ENCODE peak calls at places on chromosomes 3 and 15, in four cellular contexts. W, X, M and T are unnamed samples.

GRCh38 chr3:187193181-187193580 is 4.1 kb upstream of the RTP1 start:
- DNase-seq in W (no peak), X (no peak), M (no peak), T (no peak)

GRCh38 chr15:101273534-101273933 is 3.8 kb downstream of the SELENOS start:
- DNase-seq in W (no peak), X (no peak), M (no peak), T (no peak)

GRCh38 chr3:128548426-128549282 is 55.7 kb upstream of the GATA2 start:
- DNase-seq in W (no peak), X (peak), M (no peak), T (no peak)

GRCh38 chr3:27800261-27800660 is 78.1 kb upstream of the EOMES start:
- DNase-seq in W (no peak), X (no peak), M (no peak), T (no peak)

GRCh38 chr15:65778269-65778668 is 13.8 kb downstream of the DENND4A start:
- DNase-seq in W (no peak), X (no peak), M (no peak), T (no peak)

GRCh38 chr3:148077318-148077923 is 620.3 kb upstream of the AGTR1 start:
- DNase-seq in W (peak), X (no peak), M (no peak), T (no peak)

GRCh38 chr3:107574650-107575049 is 51.9 kb downstream of the BBX start:
- DNase-seq in W (peak), X (no peak), M (no peak), T (no peak)

GRCh38 chr3:42712716-42713372 is 10.2 kb upstream of the HHATL start:
- DNase-seq in W (no peak), X (no peak), M (no peak), T (no peak)

GRCh38 chr3:193783166-193783896 is 190.3 kb downstream of the OPA1 start:
- DNase-seq in W (no peak), X (no peak), M (no peak), T (no peak)

GRCh38 chr3:150771600-150771999 is 8.6 kb upstream of the SIAH2 start:
- DNase-seq in W (no peak), X (no peak), M (no peak), T (no peak)

GRCh38 chr3:46867550-46867898 is 4.3 kb upstream of the MYL3 start:
- DNase-seq in W (no peak), X (peak), M (no peak), T (no peak)

GRCh38 chr3:126390201-126390600 is 4.5 kb upstream of the CFAP100 start:
- DNase-seq in W (no peak), X (peak), M (no peak), T (no peak)

GRCh38 chr15:74010929-74011540 is 16.5 kb downstream of the PML start:
- DNase-seq in W (no peak), X (no peak), M (no peak), T (no peak)

GRCh38 chr15:80317389-80318169 is 65.6 kb upstream of the CTXND1 start:
- DNase-seq in W (peak), X (no peak), M (peak), T (peak)

GRCh38 chr15:51726302-51727073 is 11.0 kb downstream of the LYSMD2 start:
- DNase-seq in W (peak), X (no peak), M (peak), T (peak)

GRCh38 chr3:177860236-177860635 is 663.0 kb upstream of the TBL1XR1 start:
- DNase-seq in W (no peak), X (no peak), M (no peak), T (no peak)

GRCh38 chr15:73686781-73687256 is 2.6 kb downstream of the CD276 start:
- DNase-seq in W (peak), X (no peak), M (peak), T (no peak)

GRCh38 chr3:56902468-56903159 is 100.9 kb upstream of the ARHGEF3 start:
- DNase-seq in W (no peak), X (no peak), M (no peak), T (no peak)

GRCh38 chr3:117193390-117193789 is 483.8 kb downstream of the TUSC7 start:
- DNase-seq in W (no peak), X (no peak), M (no peak), T (no peak)

DNA sequence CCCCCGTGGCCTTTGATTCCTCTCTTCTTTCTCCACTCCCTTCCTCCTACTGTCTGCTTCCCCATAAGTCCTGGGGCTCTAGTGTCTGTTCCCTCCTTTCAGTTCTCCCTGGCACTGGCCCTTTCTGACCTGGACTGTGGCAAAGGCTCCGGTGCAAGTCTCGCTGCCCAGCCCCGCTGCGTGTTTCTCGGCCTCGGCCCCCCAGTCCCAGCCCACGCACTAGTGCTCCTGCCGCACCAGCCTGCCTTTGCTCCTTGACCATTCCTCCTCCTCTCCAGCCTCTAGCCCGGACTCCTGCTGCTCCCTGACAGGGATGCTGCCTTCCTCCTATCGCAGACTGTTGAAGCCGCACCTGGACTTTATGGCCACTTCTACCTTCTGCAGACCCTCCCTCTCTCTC is 2.1 kb downstream of the TM6SF1 start:
- DNase-seq in W (peak), X (no peak), M (no peak), T (no peak)
- H3K4me3 ChIP-seq in W (no peak), X (no peak), M (no peak), T (no peak)

DNA sequence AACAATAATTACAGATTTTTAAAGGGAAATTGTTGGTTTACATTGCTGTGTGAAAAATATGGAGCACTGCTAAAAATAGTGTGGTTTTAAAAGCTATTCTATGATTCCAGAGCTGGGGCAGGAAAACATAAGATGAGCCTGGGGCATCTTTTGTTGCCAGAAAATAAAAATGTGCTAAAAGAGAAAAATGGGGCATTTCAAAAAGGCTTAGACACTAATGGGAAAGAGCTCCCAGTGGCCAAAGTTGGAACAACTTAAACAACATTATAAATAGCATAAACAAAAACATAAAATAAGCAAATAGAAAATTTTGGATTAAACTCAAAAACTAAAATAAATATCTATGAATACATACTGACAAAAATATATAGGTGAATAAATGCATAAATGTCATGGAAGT is 478.9 kb downstream of the NLGN1 start:
- DNase-seq in W (no peak), X (no peak), M (no peak), T (no peak)
- TF ChIP-seq CTCF in W (peak), X (no peak), M (peak), T (no peak)

GRCh38 chr15:70093481-70094309 is 4.0 kb downstream of the TLE3 start:
- DNase-seq in W (peak), X (peak), M (no peak), T (no peak)
- H3K4me3 ChIP-seq in W (peak), X (peak), M (no peak), T (no peak)

DNA sequence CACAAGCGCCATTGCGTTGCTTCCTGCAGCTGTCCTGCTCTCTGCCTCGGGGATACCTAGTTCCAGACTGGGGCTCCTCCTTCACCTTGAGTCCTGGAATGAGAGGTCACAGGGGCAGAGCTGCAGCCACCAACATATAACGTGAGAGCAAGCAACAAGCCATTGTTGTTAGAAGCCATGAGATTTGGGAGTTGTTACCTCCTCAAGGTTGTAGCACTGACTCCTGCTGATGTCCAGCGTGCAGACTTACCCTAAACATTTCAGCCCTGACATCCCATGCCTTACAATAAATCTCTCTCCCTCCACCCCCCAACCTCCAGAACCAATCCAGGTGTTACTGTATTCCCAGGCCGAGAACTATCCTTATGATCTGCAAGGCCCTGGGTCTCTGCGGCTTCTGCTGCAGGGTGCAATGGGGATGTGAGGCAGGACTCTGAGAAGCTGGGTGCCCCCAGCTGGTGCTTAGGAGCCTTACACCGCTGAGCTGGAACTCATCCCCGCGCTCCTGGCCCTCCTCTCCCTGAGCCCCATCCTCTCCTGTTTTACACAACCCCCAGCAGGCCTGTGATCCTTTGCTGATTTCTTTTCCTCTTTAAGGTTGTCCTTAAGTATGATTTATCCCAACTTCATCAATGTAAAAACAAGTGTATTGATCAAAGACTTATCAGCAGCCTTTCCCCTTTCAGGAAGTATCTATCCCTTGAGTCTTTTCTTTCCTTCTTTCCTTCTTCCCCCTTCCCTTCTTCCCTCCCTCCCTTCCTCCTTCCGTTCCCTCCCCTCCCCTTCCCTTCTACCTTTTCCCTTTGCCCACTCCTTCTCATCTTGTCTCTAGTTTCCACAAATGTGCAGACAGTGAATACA is 84.2 kb upstream of the ABHD2 start:
- DNase-seq in W (peak), X (no peak), M (no peak), T (no peak)
- TF ChIP-seq CTCF in W (peak), X (no peak), M (peak), T (peak)